ENCODE peak calls at places on chromosome X, in seven cellular contexts. A is aorta, I is body of pancreas, D is PC-3, M is transverse colon, B is stomach, O is neuronal stem cell. T is an unnamed sample.

GRCh38 chrX:31036895-31037294 is 34.9 kb downstream of the FTHL17 start:
- DNase-seq in A (no peak), I (peak; percentile 46), D (peak; percentile 63), M (peak; percentile 30), B (peak; percentile 57), O (peak; percentile 17), T (no peak)

GRCh38 chrX:119479845-119480244 is 11.6 kb downstream of the SLC25A5 start:
- DNase-seq in A (no peak), I (no peak), D (no peak), M (no peak), B (no peak), O (no peak), T (no peak)

GRCh38 chrX:53087378-53087777 is 5.2 kb downstream of the TSPYL2 start:
- DNase-seq in A (no peak), I (no peak), D (no peak), M (no peak), B (no peak), O (no peak), T (no peak)

GRCh38 chrX:37599735-37600134 is 28.3 kb downstream of the LANCL3 start:
- DNase-seq in A (no peak), I (peak; percentile 59), D (peak; percentile 82), M (no peak), B (peak; percentile 49), O (no peak), T (no peak)

GRCh38 chrX:138287200-138287865 is 424.2 kb downstream of the FGF13 start:
- DNase-seq in A (no peak), I (no peak), D (peak; percentile 1), M (no peak), B (no peak), O (no peak), T (no peak)

GRCh38 chrX:68114573-68115199 is 318.6 kb downstream of the OPHN1 start:
- DNase-seq in A (no peak), I (no peak), D (peak; percentile 59), M (peak; percentile 18), B (no peak), O (no peak), T (no peak)

GRCh38 chrX:6644411-6644810 is 109.5 kb upstream of the VCX3A start:
- DNase-seq in A (no peak), I (no peak), D (peak; percentile 1), M (no peak), B (no peak), O (no peak), T (no peak)

GRCh38 chrX:18676050-18676449 is 4.1 kb upstream of the RS1 start:
- DNase-seq in A (no peak), I (no peak), D (no peak), M (no peak), B (no peak), O (no peak), T (no peak)

GRCh38 chrX:35015627-35016026 is 73.0 kb downstream of the FAM47B start:
- DNase-seq in A (no peak), I (no peak), D (no peak), M (no peak), B (no peak), O (no peak), T (no peak)

GRCh38 chrX:38959736-38960534 is 158.7 kb downstream of the MID1IP1 start:
- DNase-seq in A (no peak), I (no peak), D (no peak), M (no peak), B (no peak), O (no peak), T (no peak)
- H3K4me3 ChIP-seq in A (no peak overlapping the region), I (no peak overlapping the region), D (no peak overlapping the region), M (no peak overlapping the region), B (no peak overlapping the region), O (no peak overlapping the region), T (no peak overlapping the region)

DNA sequence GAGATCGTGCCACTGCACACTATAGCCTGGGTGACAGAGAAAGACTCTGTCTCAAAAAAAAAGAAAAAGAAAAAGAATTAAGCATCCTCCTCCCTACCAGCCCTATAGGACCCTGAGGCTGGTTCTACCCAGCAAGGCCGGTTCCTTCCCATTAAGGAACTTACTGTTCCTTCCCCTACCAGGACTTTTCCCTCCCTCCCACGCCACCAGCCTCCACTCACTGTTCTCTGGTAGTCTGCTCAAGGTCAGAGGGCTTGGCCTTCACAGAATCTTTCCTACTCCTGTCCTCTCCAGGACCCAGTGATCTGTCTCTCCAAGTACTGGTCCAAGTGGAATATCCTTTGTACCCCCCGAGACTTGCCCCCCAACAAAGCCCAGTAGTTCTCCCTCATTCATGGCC is 1.4 kb downstream of the GRIPAP1 start:
- DNase-seq in A (no peak), I (no peak), D (no peak), M (no peak), B (no peak), O (no peak), T (no peak)
- H3K4me3 ChIP-seq in A (no peak overlapping the region), I (no peak overlapping the region), D (peak overlapping the region; percentile 93), M (no peak overlapping the region), B (peak overlapping the region; percentile 67), O (no peak overlapping the region), T (peak overlapping the region; percentile 87)

DNA sequence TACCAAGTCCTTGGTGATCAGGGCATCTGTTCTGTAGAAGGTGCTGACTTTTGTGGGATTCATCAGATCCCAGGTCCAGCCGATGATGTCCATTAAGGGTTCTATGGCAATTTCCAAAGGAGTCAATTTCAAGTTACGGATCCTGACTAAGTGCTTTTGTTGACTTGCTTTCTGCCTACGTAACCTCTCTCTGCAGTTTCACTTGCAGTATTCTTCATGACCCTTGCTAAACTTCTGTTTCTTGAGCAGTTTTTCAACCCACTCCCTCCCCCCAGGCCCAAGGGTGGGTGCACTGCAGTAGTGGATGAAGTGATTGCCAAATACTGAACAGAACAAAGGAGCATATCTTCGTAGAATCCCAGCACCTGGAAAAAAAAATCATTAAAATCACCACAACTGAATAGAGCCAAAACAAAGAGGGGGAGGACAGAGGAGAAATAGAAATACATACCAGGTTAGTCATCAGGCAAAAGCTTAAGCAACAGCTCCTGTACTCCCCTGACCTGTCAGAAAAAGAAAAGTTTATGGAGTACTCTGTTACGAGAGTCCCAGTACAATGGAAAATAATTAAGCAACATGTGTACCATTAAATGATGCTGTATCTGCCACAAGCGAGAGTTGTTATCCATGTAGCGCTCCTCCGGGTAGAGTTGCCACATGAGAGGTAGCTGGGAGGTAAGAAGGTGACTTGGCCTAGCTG is 5.8 kb downstream of the CMC4 start:
- DNase-seq in A (no peak), I (no peak), D (peak; percentile 66), M (no peak), B (no peak), O (no peak), T (no peak)
- H3K4me3 ChIP-seq in A (no peak overlapping the region), I (no peak overlapping the region), D (peak overlapping the region; percentile 9), M (no peak overlapping the region), B (no peak overlapping the region), O (no peak overlapping the region), T (no peak overlapping the region)

GRCh38 chrX:39729834-39730670 is 367.7 kb downstream of the BCOR start:
- DNase-seq in A (no peak), I (no peak), D (no peak), M (no peak), B (no peak), O (peak; percentile 14), T (no peak)
- H3K4me3 ChIP-seq in A (no peak overlapping the region), I (no peak overlapping the region), D (no peak overlapping the region), M (no peak overlapping the region), B (no peak overlapping the region), O (no peak overlapping the region), T (no peak overlapping the region)

T was measured in effector memory CD4-positive, alpha-beta T cell.